ENCODE peak calls at places on chromosomes 16 and 17, in nine cellular contexts. One of them, this sample, is unnamed.

GRCh38 chr16:78324649-78325274 is 225.3 kb downstream of the WWOX start:
- DNase-seq in heart right ventricle: no peak
- DNase-seq in IMR-90: no peak
- DNase-seq in hippocampal formation: no peak
- DNase-seq in H54: no peak
- DNase-seq in activated CD4-positive, CD25-positive, alpha-beta regulatory T cell treated with anti-CD3 and anti-CD28 coated beads, Interleukin-2, amount 50 U/mL, for 16 hours: no peak
- DNase-seq in hypothalamus: no peak
- DNase-seq in islet precursor cell: peak; percentile 70
- DNase-seq in NCI-H1694: no peak
- DNase-seq in this sample: no peak

GRCh38 chr16:1903220-1903574 is 15.0 kb downstream of the HS3ST6 start:
- DNase-seq in activated CD4-positive, CD25-positive, alpha-beta regulatory T cell treated with anti-CD3 and anti-CD28 coated beads, Interleukin-2, amount 50 U/mL, for 16 hours: no peak
- DNase-seq in hypothalamus: no peak
- DNase-seq in islet precursor cell: peak; percentile 48
- DNase-seq in heart right ventricle: no peak
- DNase-seq in H54: no peak
- DNase-seq in NCI-H1694: no peak
- DNase-seq in hippocampal formation: no peak
- DNase-seq in IMR-90: no peak
- DNase-seq in this sample: no peak

GRCh38 chr17:62935481-62935880 is 30.6 kb upstream of the TANC2 start:
- DNase-seq in hippocampal formation: no peak
- DNase-seq in H54: no peak
- DNase-seq in islet precursor cell: no peak
- DNase-seq in heart right ventricle: no peak
- DNase-seq in hypothalamus: no peak
- DNase-seq in NCI-H1694: no peak
- DNase-seq in IMR-90: no peak
- DNase-seq in activated CD4-positive, CD25-positive, alpha-beta regulatory T cell treated with anti-CD3 and anti-CD28 coated beads, Interleukin-2, amount 50 U/mL, for 16 hours: no peak
- DNase-seq in this sample: no peak

GRCh38 chr16:67562918-67563707 is 787 bp downstream of the CTCF start:
- DNase-seq in hypothalamus: peak; percentile 83
- DNase-seq in hippocampal formation: peak; percentile 58
- DNase-seq in H54: no peak
- DNase-seq in heart right ventricle: peak; percentile 73
- DNase-seq in activated CD4-positive, CD25-positive, alpha-beta regulatory T cell treated with anti-CD3 and anti-CD28 coated beads, Interleukin-2, amount 50 U/mL, for 16 hours: peak; percentile 31
- DNase-seq in islet precursor cell: peak; percentile 83
- DNase-seq in NCI-H1694: no peak
- DNase-seq in IMR-90: peak; percentile 33
- DNase-seq in this sample: peak; percentile 44

GRCh38 chr16:48323783-48324775 is 61.1 kb downstream of the SIAH1 start:
- DNase-seq in islet precursor cell: no peak
- DNase-seq in activated CD4-positive, CD25-positive, alpha-beta regulatory T cell treated with anti-CD3 and anti-CD28 coated beads, Interleukin-2, amount 50 U/mL, for 16 hours: no peak
- DNase-seq in IMR-90: peak; percentile 72
- DNase-seq in hypothalamus: no peak
- DNase-seq in NCI-H1694: no peak
- DNase-seq in hippocampal formation: no peak
- DNase-seq in heart right ventricle: no peak
- DNase-seq in H54: no peak
- DNase-seq in this sample: no peak

GRCh38 chr17:67385122-67385988 is 8.3 kb downstream of the PITPNC1 start:
- DNase-seq in IMR-90: no peak
- DNase-seq in islet precursor cell: no peak
- DNase-seq in hypothalamus: no peak
- DNase-seq in activated CD4-positive, CD25-positive, alpha-beta regulatory T cell treated with anti-CD3 and anti-CD28 coated beads, Interleukin-2, amount 50 U/mL, for 16 hours: no peak
- DNase-seq in NCI-H1694: no peak
- DNase-seq in heart right ventricle: no peak
- DNase-seq in hippocampal formation: no peak
- DNase-seq in H54: no peak
- DNase-seq in this sample: no peak

GRCh38 chr17:11608396-11608795 is 10.1 kb downstream of the DNAH9 start:
- DNase-seq in islet precursor cell: no peak
- DNase-seq in H54: no peak
- DNase-seq in IMR-90: no peak
- DNase-seq in hippocampal formation: no peak
- DNase-seq in hypothalamus: no peak
- DNase-seq in heart right ventricle: no peak
- DNase-seq in NCI-H1694: no peak
- DNase-seq in activated CD4-positive, CD25-positive, alpha-beta regulatory T cell treated with anti-CD3 and anti-CD28 coated beads, Interleukin-2, amount 50 U/mL, for 16 hours: no peak
- DNase-seq in this sample: no peak

GRCh38 chr16:85674828-85675227 is 13.9 kb downstream of the GINS2 start:
- DNase-seq in activated CD4-positive, CD25-positive, alpha-beta regulatory T cell treated with anti-CD3 and anti-CD28 coated beads, Interleukin-2, amount 50 U/mL, for 16 hours: no peak
- DNase-seq in H54: no peak
- DNase-seq in islet precursor cell: no peak
- DNase-seq in hippocampal formation: no peak
- DNase-seq in hypothalamus: no peak
- DNase-seq in heart right ventricle: no peak
- DNase-seq in IMR-90: no peak
- DNase-seq in NCI-H1694: no peak
- DNase-seq in this sample: no peak

GRCh38 chr16:12796498-12796897 is 7.2 kb downstream of the CPPED1 start:
- DNase-seq in H54: peak; percentile 12
- DNase-seq in NCI-H1694: no peak
- DNase-seq in islet precursor cell: no peak
- DNase-seq in hippocampal formation: no peak
- DNase-seq in heart right ventricle: no peak
- DNase-seq in IMR-90: peak; percentile 16
- DNase-seq in activated CD4-positive, CD25-positive, alpha-beta regulatory T cell treated with anti-CD3 and anti-CD28 coated beads, Interleukin-2, amount 50 U/mL, for 16 hours: no peak
- DNase-seq in hypothalamus: no peak
- DNase-seq in this sample: no peak

GRCh38 chr16:10579965-10580918 is at the start of gene EMP2:
- DNase-seq in hypothalamus: peak; percentile 52
- DNase-seq in heart right ventricle: peak; percentile 89
- DNase-seq in hippocampal formation: peak; percentile 10
- DNase-seq in IMR-90: peak; percentile 65
- DNase-seq in activated CD4-positive, CD25-positive, alpha-beta regulatory T cell treated with anti-CD3 and anti-CD28 coated beads, Interleukin-2, amount 50 U/mL, for 16 hours: no peak
- DNase-seq in NCI-H1694: peak; percentile 49
- DNase-seq in islet precursor cell: peak; percentile 89
- DNase-seq in H54: peak; percentile 92
- DNase-seq in this sample: no peak

GRCh38 chr16:15966420-15967222 is 17.2 kb downstream of the ABCC1 start:
- DNase-seq in IMR-90: peak; percentile 87
- DNase-seq in NCI-H1694: no peak
- DNase-seq in heart right ventricle: no peak
- DNase-seq in H54: peak; percentile 74
- DNase-seq in hypothalamus: no peak
- DNase-seq in activated CD4-positive, CD25-positive, alpha-beta regulatory T cell treated with anti-CD3 and anti-CD28 coated beads, Interleukin-2, amount 50 U/mL, for 16 hours: no peak
- DNase-seq in islet precursor cell: no peak
- DNase-seq in hippocampal formation: no peak
- DNase-seq in this sample: no peak

GRCh38 chr16:17343729-17344128 is 127.0 kb downstream of the XYLT1 start:
- DNase-seq in IMR-90: no peak
- DNase-seq in NCI-H1694: no peak
- DNase-seq in hypothalamus: no peak
- DNase-seq in islet precursor cell: no peak
- DNase-seq in activated CD4-positive, CD25-positive, alpha-beta regulatory T cell treated with anti-CD3 and anti-CD28 coated beads, Interleukin-2, amount 50 U/mL, for 16 hours: no peak
- DNase-seq in hippocampal formation: no peak
- DNase-seq in heart right ventricle: no peak
- DNase-seq in H54: no peak
- DNase-seq in this sample: no peak

GRCh38 chr16:50336884-50337283 is 31.9 kb downstream of the BRD7 start:
- DNase-seq in hypothalamus: no peak
- DNase-seq in IMR-90: no peak
- DNase-seq in islet precursor cell: no peak
- DNase-seq in NCI-H1694: no peak
- DNase-seq in heart right ventricle: no peak
- DNase-seq in H54: no peak
- DNase-seq in activated CD4-positive, CD25-positive, alpha-beta regulatory T cell treated with anti-CD3 and anti-CD28 coated beads, Interleukin-2, amount 50 U/mL, for 16 hours: no peak
- DNase-seq in hippocampal formation: no peak
- DNase-seq in this sample: no peak

GRCh38 chr16:68448360-68448970 is at the start of gene SMPD3:
- DNase-seq in NCI-H1694: peak; percentile 99
- DNase-seq in H54: peak; percentile 99
- DNase-seq in heart right ventricle: peak; percentile 96
- DNase-seq in islet precursor cell: peak; percentile 100
- DNase-seq in IMR-90: peak; percentile 97
- DNase-seq in activated CD4-positive, CD25-positive, alpha-beta regulatory T cell treated with anti-CD3 and anti-CD28 coated beads, Interleukin-2, amount 50 U/mL, for 16 hours: peak; percentile 98
- DNase-seq in hippocampal formation: peak; percentile 100
- DNase-seq in hypothalamus: peak; percentile 99
- DNase-seq in this sample: peak; percentile 100

GRCh38 chr17:78716814-78717393 is 65.2 kb downstream of the CYTH1 start:
- DNase-seq in hippocampal formation: peak; percentile 93
- DNase-seq in heart right ventricle: peak; percentile 73
- DNase-seq in islet precursor cell: no peak
- DNase-seq in IMR-90: peak; percentile 22
- DNase-seq in NCI-H1694: peak; percentile 95
- DNase-seq in H54: peak; percentile 39
- DNase-seq in hypothalamus: peak; percentile 90
- DNase-seq in activated CD4-positive, CD25-positive, alpha-beta regulatory T cell treated with anti-CD3 and anti-CD28 coated beads, Interleukin-2, amount 50 U/mL, for 16 hours: no peak
- DNase-seq in this sample: peak; percentile 97

GRCh38 chr16:17947637-17948036 is 388.9 kb downstream of the NPIPA8 start:
- DNase-seq in IMR-90: no peak
- DNase-seq in activated CD4-positive, CD25-positive, alpha-beta regulatory T cell treated with anti-CD3 and anti-CD28 coated beads, Interleukin-2, amount 50 U/mL, for 16 hours: no peak
- DNase-seq in hippocampal formation: no peak
- DNase-seq in NCI-H1694: no peak
- DNase-seq in H54: no peak
- DNase-seq in heart right ventricle: no peak
- DNase-seq in hypothalamus: no peak
- DNase-seq in islet precursor cell: no peak
- DNase-seq in this sample: no peak

GRCh38 chr17:6374761-6375312 is 60.1 kb downstream of the AIPL1 start:
- DNase-seq in NCI-H1694: no peak
- DNase-seq in H54: peak; percentile 74
- DNase-seq in activated CD4-positive, CD25-positive, alpha-beta regulatory T cell treated with anti-CD3 and anti-CD28 coated beads, Interleukin-2, amount 50 U/mL, for 16 hours: peak; percentile 0
- DNase-seq in hippocampal formation: no peak
- DNase-seq in islet precursor cell: peak; percentile 96
- DNase-seq in IMR-90: peak; percentile 61
- DNase-seq in heart right ventricle: no peak
- DNase-seq in hypothalamus: peak; percentile 17
- DNase-seq in this sample: no peak

GRCh38 chr16:85370881-85371651 is 242.1 kb upstream of the GSE1 start:
- DNase-seq in NCI-H1694: peak; percentile 61
- DNase-seq in activated CD4-positive, CD25-positive, alpha-beta regulatory T cell treated with anti-CD3 and anti-CD28 coated beads, Interleukin-2, amount 50 U/mL, for 16 hours: no peak
- DNase-seq in heart right ventricle: peak; percentile 44
- DNase-seq in H54: peak; percentile 78
- DNase-seq in IMR-90: no peak
- DNase-seq in hippocampal formation: no peak
- DNase-seq in islet precursor cell: no peak
- DNase-seq in hypothalamus: no peak
- DNase-seq in this sample: no peak

GRCh38 chr16:31138621-31139578 is 3.4 kb upstream of the PRSS8 start:
- DNase-seq in hippocampal formation: no peak
- DNase-seq in NCI-H1694: no peak
- DNase-seq in islet precursor cell: peak; percentile 92
- DNase-seq in hypothalamus: no peak
- DNase-seq in IMR-90: peak; percentile 70
- DNase-seq in heart right ventricle: peak; percentile 43
- DNase-seq in H54: peak; percentile 97
- DNase-seq in activated CD4-positive, CD25-positive, alpha-beta regulatory T cell treated with anti-CD3 and anti-CD28 coated beads, Interleukin-2, amount 50 U/mL, for 16 hours: no peak
- DNase-seq in this sample: no peak

GRCh38 chr16:67296422-67296821 is 17.1 kb downstream of the PLEKHG4 start:
- DNase-seq in hypothalamus: no peak
- DNase-seq in heart right ventricle: no peak
- DNase-seq in islet precursor cell: no peak
- DNase-seq in hippocampal formation: no peak
- DNase-seq in NCI-H1694: no peak
- DNase-seq in IMR-90: peak; percentile 92
- DNase-seq in activated CD4-positive, CD25-positive, alpha-beta regulatory T cell treated with anti-CD3 and anti-CD28 coated beads, Interleukin-2, amount 50 U/mL, for 16 hours: no peak
- DNase-seq in H54: no peak
- DNase-seq in this sample: no peak

GRCh38 chr17:57552114-57552601 is 192.9 kb downstream of the CCDC182 start:
- DNase-seq in IMR-90: no peak
- DNase-seq in activated CD4-positive, CD25-positive, alpha-beta regulatory T cell treated with anti-CD3 and anti-CD28 coated beads, Interleukin-2, amount 50 U/mL, for 16 hours: no peak
- DNase-seq in islet precursor cell: peak; percentile 85
- DNase-seq in hippocampal formation: peak; percentile 55
- DNase-seq in heart right ventricle: peak; percentile 37
- DNase-seq in H54: no peak
- DNase-seq in NCI-H1694: peak; percentile 88
- DNase-seq in hypothalamus: peak; percentile 49
- DNase-seq in this sample: no peak

GRCh38 chr17:83173997-83174858 is 94.8 kb downstream of the METRNL start:
- DNase-seq in activated CD4-positive, CD25-positive, alpha-beta regulatory T cell treated with anti-CD3 and anti-CD28 coated beads, Interleukin-2, amount 50 U/mL, for 16 hours: no peak
- DNase-seq in heart right ventricle: no peak
- DNase-seq in hypothalamus: no peak
- DNase-seq in H54: no peak
- DNase-seq in IMR-90: peak; percentile 21
- DNase-seq in islet precursor cell: peak; percentile 58
- DNase-seq in hippocampal formation: no peak
- DNase-seq in NCI-H1694: no peak
- DNase-seq in this sample: no peak

GRCh38 chr17:30093463-30094147 is 23.0 kb upstream of the NSRP1 start:
- DNase-seq in H54: peak; percentile 6
- DNase-seq in hypothalamus: peak; percentile 37
- DNase-seq in islet precursor cell: peak; percentile 82
- DNase-seq in heart right ventricle: no peak
- DNase-seq in NCI-H1694: peak; percentile 65
- DNase-seq in IMR-90: peak; percentile 58
- DNase-seq in hippocampal formation: peak; percentile 47
- DNase-seq in activated CD4-positive, CD25-positive, alpha-beta regulatory T cell treated with anti-CD3 and anti-CD28 coated beads, Interleukin-2, amount 50 U/mL, for 16 hours: peak; percentile 8
- DNase-seq in this sample: no peak

GRCh38 chr16:1681032-1681431 is 3.0 kb downstream of the JPT2 start:
- DNase-seq in islet precursor cell: no peak
- DNase-seq in NCI-H1694: no peak
- DNase-seq in heart right ventricle: no peak
- DNase-seq in H54: no peak
- DNase-seq in IMR-90: no peak
- DNase-seq in hippocampal formation: no peak
- DNase-seq in hypothalamus: no peak
- DNase-seq in activated CD4-positive, CD25-positive, alpha-beta regulatory T cell treated with anti-CD3 and anti-CD28 coated beads, Interleukin-2, amount 50 U/mL, for 16 hours: no peak
- DNase-seq in this sample: no peak

GRCh38 chr17:29357821-29358232 is 32.3 kb upstream of the TAOK1 start:
- DNase-seq in hippocampal formation: no peak
- DNase-seq in IMR-90: peak; percentile 65
- DNase-seq in islet precursor cell: no peak
- DNase-seq in activated CD4-positive, CD25-positive, alpha-beta regulatory T cell treated with anti-CD3 and anti-CD28 coated beads, Interleukin-2, amount 50 U/mL, for 16 hours: no peak
- DNase-seq in NCI-H1694: no peak
- DNase-seq in heart right ventricle: no peak
- DNase-seq in H54: no peak
- DNase-seq in hypothalamus: no peak
- DNase-seq in this sample: no peak

GRCh38 chr17:81331527-81332043 is 36.5 kb upstream of the SLC38A10 start:
- DNase-seq in activated CD4-positive, CD25-positive, alpha-beta regulatory T cell treated with anti-CD3 and anti-CD28 coated beads, Interleukin-2, amount 50 U/mL, for 16 hours: no peak
- DNase-seq in hippocampal formation: no peak
- DNase-seq in NCI-H1694: no peak
- DNase-seq in hypothalamus: no peak
- DNase-seq in IMR-90: no peak
- DNase-seq in H54: no peak
- DNase-seq in heart right ventricle: no peak
- DNase-seq in islet precursor cell: peak; percentile 60
- DNase-seq in this sample: no peak

GRCh38 chr17:29141484-29141835 is 38.7 kb downstream of the MYO18A start:
- DNase-seq in activated CD4-positive, CD25-positive, alpha-beta regulatory T cell treated with anti-CD3 and anti-CD28 coated beads, Interleukin-2, amount 50 U/mL, for 16 hours: no peak
- DNase-seq in H54: no peak
- DNase-seq in heart right ventricle: no peak
- DNase-seq in IMR-90: no peak
- DNase-seq in hippocampal formation: no peak
- DNase-seq in hypothalamus: peak; percentile 49
- DNase-seq in islet precursor cell: no peak
- DNase-seq in NCI-H1694: no peak
- DNase-seq in this sample: no peak

GRCh38 chr16:28063611-28064061 is at the start of gene GSG1L:
- DNase-seq in hypothalamus: peak; percentile 26
- DNase-seq in hippocampal formation: no peak
- DNase-seq in islet precursor cell: no peak
- DNase-seq in H54: no peak
- DNase-seq in heart right ventricle: no peak
- DNase-seq in IMR-90: no peak
- DNase-seq in NCI-H1694: no peak
- DNase-seq in activated CD4-positive, CD25-positive, alpha-beta regulatory T cell treated with anti-CD3 and anti-CD28 coated beads, Interleukin-2, amount 50 U/mL, for 16 hours: no peak
- DNase-seq in this sample: no peak

GRCh38 chr16:87472142-87472778 is 20.6 kb downstream of the ZCCHC14 start:
- DNase-seq in H54: no peak
- DNase-seq in heart right ventricle: no peak
- DNase-seq in activated CD4-positive, CD25-positive, alpha-beta regulatory T cell treated with anti-CD3 and anti-CD28 coated beads, Interleukin-2, amount 50 U/mL, for 16 hours: no peak
- DNase-seq in NCI-H1694: no peak
- DNase-seq in hypothalamus: no peak
- DNase-seq in IMR-90: no peak
- DNase-seq in islet precursor cell: peak; percentile 35
- DNase-seq in hippocampal formation: no peak
- DNase-seq in this sample: no peak

GRCh38 chr16:50635505-50636392 is 45.4 kb downstream of the SNX20 start:
- DNase-seq in hippocampal formation: no peak
- DNase-seq in IMR-90: no peak
- DNase-seq in islet precursor cell: no peak
- DNase-seq in hypothalamus: no peak
- DNase-seq in H54: no peak
- DNase-seq in activated CD4-positive, CD25-positive, alpha-beta regulatory T cell treated with anti-CD3 and anti-CD28 coated beads, Interleukin-2, amount 50 U/mL, for 16 hours: no peak
- DNase-seq in heart right ventricle: no peak
- DNase-seq in NCI-H1694: no peak
- DNase-seq in this sample: no peak

GRCh38 chr16:59188029-59188428 is 453.9 kb upstream of the GOT2 start:
- DNase-seq in H54: no peak
- DNase-seq in IMR-90: no peak
- DNase-seq in hippocampal formation: no peak
- DNase-seq in activated CD4-positive, CD25-positive, alpha-beta regulatory T cell treated with anti-CD3 and anti-CD28 coated beads, Interleukin-2, amount 50 U/mL, for 16 hours: no peak
- DNase-seq in heart right ventricle: no peak
- DNase-seq in islet precursor cell: no peak
- DNase-seq in NCI-H1694: no peak
- DNase-seq in hypothalamus: no peak
- DNase-seq in this sample: no peak